ENCODE peak calls at places on chromosomes 12 and 14, in ten cellular contexts. F is testis; P is upper lobe of right lung; V is left ventricle myocardium inferior; O is effector memory CD4-positive, alpha-beta T cell; C is cardiac muscle cell; A is endothelial cell of umbilical vein; B is uterus; Y is naive thymus-derived CD4-positive, alpha-beta T cell; U is thoracic aorta. D is an unnamed sample.

GRCh38 chr14:33454022-33454645 is 496.7 kb downstream of the EGLN3 start:
- DNase-seq in P (no peak), U (no peak), V (no peak), C (peak; percentile 5), A (no peak), O (no peak), F (no peak), Y (no peak), B (no peak), D (no peak)

GRCh38 chr14:104870368-104871144 is 5.5 kb downstream of the CEP170B start:
- DNase-seq in F (no peak), B (peak; percentile 15), O (no peak), C (no peak), Y (peak; percentile 25), U (no peak), A (no peak), V (peak; percentile 16), P (peak; percentile 69), D (peak; percentile 62)

GRCh38 chr14:79911762-79912161 is 299.5 kb downstream of the DIO2 start:
- DNase-seq in P (no peak), B (no peak), Y (no peak), C (no peak), F (no peak), U (no peak), O (no peak), V (no peak), A (no peak), D (no peak)

GRCh38 chr12:41537522-41537921 is 349.4 kb downstream of the PDZRN4 start:
- DNase-seq in O (no peak), B (no peak), Y (no peak), F (no peak), U (no peak), V (no peak), C (no peak), P (no peak), A (no peak), D (no peak)

GRCh38 chr12:8037046-8037663 is 4.6 kb downstream of the FOXJ2 start:
- DNase-seq in F (no peak), P (no peak), U (no peak), A (no peak), Y (no peak), C (no peak), O (no peak), B (no peak), V (no peak), D (no peak)

GRCh38 chr12:2082321-2082720 is 29.5 kb downstream of the CACNA1C start:
- DNase-seq in F (no peak), V (no peak), P (no peak), O (no peak), B (no peak), C (no peak), A (no peak), U (no peak), Y (no peak), D (no peak)

GRCh38 chr12:45583011-45583657 is 146.4 kb upstream of the ARID2 start:
- DNase-seq in P (no peak), B (no peak), F (peak; percentile 46), Y (no peak), C (peak; percentile 91), V (no peak), A (no peak), U (no peak), O (no peak), D (no peak)

GRCh38 chr14:50318031-50318626 is 6.0 kb downstream of the DMAC2L start:
- DNase-seq in C (peak; percentile 65), F (no peak), A (peak; percentile 45), U (no peak), B (no peak), O (no peak), P (no peak), V (no peak), Y (no peak), D (no peak)

GRCh38 chr12:50690923-50691322 is 73.0 kb upstream of the ATF1 start:
- DNase-seq in Y (no peak), V (peak; percentile 46), A (no peak), B (no peak), U (no peak), F (peak; percentile 92), P (no peak), C (peak; percentile 64), O (no peak), D (no peak)

GRCh38 chr12:27499377-27499776 is 24.6 kb upstream of the PPFIBP1 start:
- DNase-seq in V (no peak), P (no peak), O (no peak), C (no peak), Y (no peak), A (no peak), U (no peak), B (no peak), F (no peak), D (no peak)

GRCh38 chr14:63896278-63896720 is 43.5 kb downstream of the SYNE2 start:
- DNase-seq in O (no peak), C (peak; percentile 99), Y (no peak), F (peak; percentile 64), B (peak; percentile 32), U (peak; percentile 57), P (no peak), A (peak; percentile 99), V (peak; percentile 49), D (no peak)

GRCh38 chr12:2172040-2172439 is 119.3 kb downstream of the CACNA1C start:
- DNase-seq in F (no peak), C (no peak), U (no peak), V (no peak), Y (no peak), B (no peak), A (no peak), O (no peak), P (no peak), D (no peak)

GRCh38 chr12:57124259-57124877 is 3.9 kb upstream of the LRP1 start:
- DNase-seq in B (peak; percentile 79), C (peak; percentile 81), O (peak; percentile 49), F (peak; percentile 90), P (no peak), U (no peak), Y (peak; percentile 75), V (peak; percentile 52), A (peak; percentile 65), D (peak; percentile 63)

GRCh38 chr12:34352098-34352497 is 329.8 kb downstream of the ALG10 start:
- DNase-seq in F (no peak), P (no peak), B (no peak), V (no peak), A (no peak), U (no peak), C (no peak), Y (no peak), O (no peak), D (no peak)

GRCh38 chr12:13851828-13852227 is 129.6 kb downstream of the GRIN2B start:
- DNase-seq in F (no peak), B (no peak), A (no peak), U (no peak), Y (no peak), O (no peak), C (no peak), P (no peak), V (no peak), D (no peak)

DNA sequence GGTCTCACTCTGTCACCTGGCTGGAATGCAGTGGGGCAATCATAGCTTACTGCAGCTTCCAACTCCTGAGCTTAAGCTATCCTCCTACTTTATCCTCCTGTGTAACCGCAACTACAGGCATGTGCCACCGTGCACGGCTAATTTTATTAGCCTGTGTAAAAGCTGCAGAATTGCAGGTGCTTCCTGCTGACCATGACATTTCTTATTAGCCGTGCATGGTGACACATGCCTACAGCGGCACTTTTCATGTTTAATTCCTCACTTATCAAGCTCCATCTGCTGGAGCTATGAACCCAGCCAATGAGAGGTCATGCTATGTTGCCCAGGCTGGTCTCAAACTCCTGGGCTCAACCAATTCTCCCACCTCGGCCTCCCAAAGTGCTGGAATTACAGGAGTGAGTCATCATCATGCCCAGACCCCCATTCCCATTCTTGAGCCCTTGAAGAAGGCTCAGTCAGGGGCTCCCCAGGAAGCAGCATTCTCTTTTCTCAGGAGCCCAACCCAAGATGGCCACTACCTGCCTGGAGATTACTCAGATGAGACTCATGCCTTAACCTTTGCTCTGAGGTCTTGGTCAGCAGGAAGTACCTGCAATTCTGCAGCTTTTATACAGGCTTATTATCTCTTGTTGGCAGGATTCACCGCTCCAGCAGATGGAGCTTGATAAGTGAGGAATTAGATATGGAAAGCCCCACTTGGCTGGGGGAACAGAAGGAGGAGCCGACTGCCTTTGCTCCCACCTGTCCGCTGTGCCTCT is 503.2 kb downstream of the MED13L start:
- DNase-seq in P (no peak), B (no peak), C (no peak), U (no peak), F (no peak), O (no peak), V (no peak), A (no peak), Y (no peak), D (no peak)
- H3K27ac ChIP-seq in P (no peak overlapping the region), B (no peak overlapping the region), C (no peak overlapping the region), U (no peak overlapping the region), F (no peak overlapping the region), O (no peak overlapping the region), V (no peak overlapping the region), A (no peak overlapping the region), Y (no peak overlapping the region), D (no peak overlapping the region)

GRCh38 chr14:97367278-97367677 is 570.1 kb downstream of the VRK1 start:
- DNase-seq in O (no peak), P (no peak), F (no peak), V (no peak), U (no peak), A (no peak), Y (no peak), C (no peak), B (no peak), D (no peak)
- H3K27me3 ChIP-seq in O (no peaks in the 10 kb centered on the region), P (no peaks in the 10 kb centered on the region), F (no peaks in the 10 kb centered on the region), V (peaks cover 26% of the 10 kb centered on the region), U (no peaks in the 10 kb centered on the region), A (no peaks in the 10 kb centered on the region), Y (no peaks in the 10 kb centered on the region), C (no peaks in the 10 kb centered on the region), B (no peaks in the 10 kb centered on the region), D (no peaks in the 10 kb centered on the region)

GRCh38 chr12:6771091-6771495 is 1.2 kb upstream of the LAG3 start:
- DNase-seq in Y (no peak), C (no peak), U (no peak), A (peak; percentile 69), F (peak; percentile 47), P (no peak), V (no peak), B (no peak), O (no peak), D (no peak)
- H3K27ac ChIP-seq in Y (no peak overlapping the region), C (no peak overlapping the region), U (no peak overlapping the region), A (no peak overlapping the region), F (peak overlapping the region; percentile 66), P (no peak overlapping the region), V (no peak overlapping the region), B (peak overlapping the region; percentile 74), O (no peak overlapping the region), D (no peak overlapping the region)

GRCh38 chr12:4054643-4055042 is 181.4 kb upstream of the PARP11 start:
- DNase-seq in V (no peak), C (no peak), U (no peak), A (no peak), F (no peak), P (no peak), O (no peak), B (no peak), Y (no peak), D (no peak)
- H3K27me3 ChIP-seq in V (peaks cover 74% of the 10 kb centered on the region), C (peaks cover 84% of the 10 kb centered on the region), U (no peaks in the 10 kb centered on the region), A (no peaks in the 10 kb centered on the region), F (no peaks in the 10 kb centered on the region), P (no peaks in the 10 kb centered on the region), O (no peaks in the 10 kb centered on the region), B (no peaks in the 10 kb centered on the region), Y (no peaks in the 10 kb centered on the region), D (no peaks in the 10 kb centered on the region)

D was measured in psoas muscle.